ENCODE peak calls at places on chromosomes 1 and 21, in ten cellular contexts. One of them, this sample, is unnamed.

GRCh38 chr21:14480601-14481000 is 65.5 kb downstream of the SAMSN1 start:
- DNase-seq in GM12865: no peak
- DNase-seq in thyroid gland: no peak
- DNase-seq in Calu3: no peak
- DNase-seq in bronchial epithelial cell: peak; percentile 56
- DNase-seq in left lung: no peak
- DNase-seq in thoracic aorta: no peak
- DNase-seq in GM12864: no peak
- DNase-seq in neural crest cell: no peak
- DNase-seq in cardiac fibroblast: peak; percentile 26
- DNase-seq in this sample: no peak

GRCh38 chr1:5858844-5859407 is 133.3 kb downstream of the NPHP4 start:
- DNase-seq in GM12865: no peak
- DNase-seq in thyroid gland: no peak
- DNase-seq in Calu3: no peak
- DNase-seq in bronchial epithelial cell: no peak
- DNase-seq in left lung: no peak
- DNase-seq in thoracic aorta: no peak
- DNase-seq in GM12864: no peak
- DNase-seq in neural crest cell: no peak
- DNase-seq in cardiac fibroblast: no peak
- DNase-seq in this sample: no peak

GRCh38 chr1:113396585-113396984 is 6.3 kb downstream of the MAGI3 start:
- DNase-seq in GM12865: no peak
- DNase-seq in thyroid gland: peak; percentile 17
- DNase-seq in Calu3: peak; percentile 30
- DNase-seq in bronchial epithelial cell: peak; percentile 89
- DNase-seq in left lung: no peak
- DNase-seq in thoracic aorta: no peak
- DNase-seq in GM12864: no peak
- DNase-seq in neural crest cell: no peak
- DNase-seq in cardiac fibroblast: peak; percentile 77
- DNase-seq in this sample: no peak

GRCh38 chr1:53851571-53852282 is 13.6 kb upstream of the NDC1 start:
- DNase-seq in GM12865: no peak
- DNase-seq in thyroid gland: no peak
- DNase-seq in Calu3: no peak
- DNase-seq in bronchial epithelial cell: no peak
- DNase-seq in left lung: no peak
- DNase-seq in thoracic aorta: no peak
- DNase-seq in GM12864: no peak
- DNase-seq in neural crest cell: no peak
- DNase-seq in cardiac fibroblast: no peak
- DNase-seq in this sample: no peak

GRCh38 chr1:3061981-3062615 is 6.9 kb upstream of the PRDM16 start:
- DNase-seq in GM12865: no peak
- DNase-seq in thyroid gland: peak; percentile 59
- DNase-seq in Calu3: no peak
- DNase-seq in bronchial epithelial cell: no peak
- DNase-seq in left lung: peak; percentile 14
- DNase-seq in thoracic aorta: no peak
- DNase-seq in GM12864: no peak
- DNase-seq in neural crest cell: no peak
- DNase-seq in cardiac fibroblast: no peak
- DNase-seq in this sample: peak; percentile 4

GRCh38 chr1:43913051-43913501 is 20.5 kb upstream of the ARTN start:
- DNase-seq in GM12865: no peak
- DNase-seq in thyroid gland: no peak
- DNase-seq in Calu3: no peak
- DNase-seq in bronchial epithelial cell: no peak
- DNase-seq in left lung: peak; percentile 19
- DNase-seq in thoracic aorta: no peak
- DNase-seq in GM12864: no peak
- DNase-seq in neural crest cell: no peak
- DNase-seq in cardiac fibroblast: no peak
- DNase-seq in this sample: no peak

GRCh38 chr21:45209046-45209445 is 78.6 kb downstream of the POFUT2 start:
- DNase-seq in GM12865: no peak
- DNase-seq in thyroid gland: no peak
- DNase-seq in Calu3: no peak
- DNase-seq in bronchial epithelial cell: peak; percentile 13
- DNase-seq in left lung: no peak
- DNase-seq in thoracic aorta: no peak
- DNase-seq in GM12864: no peak
- DNase-seq in neural crest cell: no peak
- DNase-seq in cardiac fibroblast: peak; percentile 80
- DNase-seq in this sample: no peak

GRCh38 chr21:44681861-44682579 is at the start of gene KRTAP12-1:
- DNase-seq in GM12865: no peak
- DNase-seq in thyroid gland: no peak
- DNase-seq in Calu3: no peak
- DNase-seq in bronchial epithelial cell: no peak
- DNase-seq in left lung: no peak
- DNase-seq in thoracic aorta: no peak
- DNase-seq in GM12864: no peak
- DNase-seq in neural crest cell: no peak
- DNase-seq in cardiac fibroblast: no peak
- DNase-seq in this sample: no peak

GRCh38 chr21:34813266-34813886 is 144.6 kb downstream of the CLIC6 start:
- DNase-seq in GM12865: no peak
- DNase-seq in thyroid gland: no peak
- DNase-seq in Calu3: no peak
- DNase-seq in bronchial epithelial cell: peak; percentile 99
- DNase-seq in left lung: no peak
- DNase-seq in thoracic aorta: no peak
- DNase-seq in GM12864: no peak
- DNase-seq in neural crest cell: no peak
- DNase-seq in cardiac fibroblast: peak; percentile 91
- DNase-seq in this sample: no peak

GRCh38 chr1:43705982-43706597 is 1.2 kb upstream of the ST3GAL3 start:
- DNase-seq in GM12865: peak; percentile 32
- DNase-seq in thyroid gland: no peak
- DNase-seq in Calu3: no peak
- DNase-seq in bronchial epithelial cell: peak; percentile 28
- DNase-seq in left lung: no peak
- DNase-seq in thoracic aorta: no peak
- DNase-seq in GM12864: no peak
- DNase-seq in neural crest cell: no peak
- DNase-seq in cardiac fibroblast: peak; percentile 23
- DNase-seq in this sample: no peak

GRCh38 chr1:109877320-109877771 is 33.3 kb upstream of the CSF1 start:
- DNase-seq in GM12865: no peak
- DNase-seq in thyroid gland: peak; percentile 83
- DNase-seq in Calu3: peak; percentile 44
- DNase-seq in bronchial epithelial cell: no peak
- DNase-seq in left lung: peak; percentile 65
- DNase-seq in thoracic aorta: no peak
- DNase-seq in GM12864: no peak
- DNase-seq in neural crest cell: no peak
- DNase-seq in cardiac fibroblast: peak; percentile 92
- DNase-seq in this sample: no peak
- TF ChIP-seq CTCF in GM12865: no peak
- TF ChIP-seq CTCF in thyroid gland: no peak
- TF ChIP-seq CTCF in Calu3: no peak
- TF ChIP-seq CTCF in bronchial epithelial cell: peak; percentile 5
- TF ChIP-seq CTCF in left lung: peak; percentile 13
- TF ChIP-seq CTCF in thoracic aorta: peak; percentile 45
- TF ChIP-seq CTCF in GM12864: no peak
- TF ChIP-seq CTCF in neural crest cell: peak; percentile 36
- TF ChIP-seq CTCF in cardiac fibroblast: peak; percentile 29
- TF ChIP-seq CTCF in this sample: no peak

DNA sequence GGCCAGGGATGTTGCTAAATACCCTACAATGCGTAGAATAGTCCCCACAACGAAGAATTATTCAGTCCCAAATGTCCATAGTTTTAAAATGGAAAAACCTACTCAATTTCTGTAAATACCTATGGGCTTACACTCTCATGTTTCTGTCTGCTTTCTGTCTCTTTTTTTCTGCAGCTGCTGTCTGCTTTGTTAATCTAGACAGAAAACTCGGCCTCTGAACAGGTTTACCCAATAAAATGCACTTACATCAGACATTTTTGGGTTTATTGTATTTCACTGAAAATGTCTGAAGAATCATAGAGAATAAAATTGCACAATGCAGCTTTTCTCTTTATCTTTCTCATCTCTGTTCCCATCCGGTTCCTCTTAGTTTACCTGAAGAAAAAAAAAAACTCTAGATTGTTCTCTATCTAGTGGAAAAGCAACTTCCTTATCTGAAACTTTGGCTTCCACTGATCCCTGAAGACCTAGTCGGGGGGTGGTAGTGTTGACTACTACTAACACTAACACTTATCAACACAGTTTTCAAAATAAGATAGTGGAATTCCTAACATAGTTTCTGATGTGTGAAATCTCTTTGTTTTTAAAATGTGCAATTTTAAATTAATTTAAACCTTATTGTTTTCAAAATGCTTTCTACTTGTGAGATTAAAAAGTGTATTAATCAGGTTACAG is 76.9 kb upstream of the CCDC190 start:
- DNase-seq in GM12865: no peak
- DNase-seq in thyroid gland: no peak
- DNase-seq in Calu3: no peak
- DNase-seq in bronchial epithelial cell: no peak
- DNase-seq in left lung: no peak
- DNase-seq in thoracic aorta: no peak
- DNase-seq in GM12864: no peak
- DNase-seq in neural crest cell: no peak
- DNase-seq in cardiac fibroblast: peak; percentile 13
- DNase-seq in this sample: no peak
- TF ChIP-seq CTCF in GM12865: no peak
- TF ChIP-seq CTCF in thyroid gland: no peak
- TF ChIP-seq CTCF in Calu3: no peak
- TF ChIP-seq CTCF in bronchial epithelial cell: no peak
- TF ChIP-seq CTCF in left lung: no peak
- TF ChIP-seq CTCF in thoracic aorta: no peak
- TF ChIP-seq CTCF in GM12864: no peak
- TF ChIP-seq CTCF in neural crest cell: no peak
- TF ChIP-seq CTCF in cardiac fibroblast: no peak
- TF ChIP-seq CTCF in this sample: no peak

GRCh38 chr1:231315887-231316286 is 21.8 kb downstream of the EXOC8 start:
- DNase-seq in GM12865: peak; percentile 61
- DNase-seq in thyroid gland: no peak
- DNase-seq in Calu3: peak; percentile 49
- DNase-seq in bronchial epithelial cell: no peak
- DNase-seq in left lung: no peak
- DNase-seq in thoracic aorta: no peak
- DNase-seq in GM12864: no peak
- DNase-seq in neural crest cell: no peak
- DNase-seq in cardiac fibroblast: peak; percentile 55
- DNase-seq in this sample: no peak
- TF ChIP-seq CTCF in GM12865: peak; percentile 76
- TF ChIP-seq CTCF in thyroid gland: no peak
- TF ChIP-seq CTCF in Calu3: peak; percentile 54
- TF ChIP-seq CTCF in bronchial epithelial cell: peak; percentile 52
- TF ChIP-seq CTCF in left lung: peak; percentile 46
- TF ChIP-seq CTCF in thoracic aorta: no peak
- TF ChIP-seq CTCF in GM12864: peak; percentile 76
- TF ChIP-seq CTCF in neural crest cell: peak; percentile 48
- TF ChIP-seq CTCF in cardiac fibroblast: peak; percentile 65
- TF ChIP-seq CTCF in this sample: no peak

DNA sequence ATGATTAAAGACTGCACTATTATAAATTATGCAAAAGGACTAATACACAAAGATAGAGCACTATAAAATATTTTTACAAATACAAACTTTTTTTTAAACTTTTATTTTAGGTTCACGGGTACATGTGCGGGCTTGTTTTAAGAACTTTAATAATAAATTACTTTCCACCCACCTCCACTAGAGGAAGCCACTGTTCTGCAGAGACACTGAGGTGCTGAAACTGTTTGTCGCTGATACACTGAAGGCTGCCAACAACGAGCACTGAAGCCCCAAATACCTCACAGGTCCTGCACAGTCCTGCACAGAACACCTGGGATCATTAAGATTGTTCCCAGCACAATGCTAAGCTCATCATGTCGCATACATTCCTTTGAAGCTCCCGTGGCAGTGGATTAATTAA is 19.9 kb downstream of the COA6 start:
- DNase-seq in GM12865: no peak
- DNase-seq in thyroid gland: no peak
- DNase-seq in Calu3: no peak
- DNase-seq in bronchial epithelial cell: no peak
- DNase-seq in left lung: no peak
- DNase-seq in thoracic aorta: no peak
- DNase-seq in GM12864: no peak
- DNase-seq in neural crest cell: no peak
- DNase-seq in cardiac fibroblast: no peak
- DNase-seq in this sample: no peak
- TF ChIP-seq CTCF in GM12865: no peak
- TF ChIP-seq CTCF in thyroid gland: no peak
- TF ChIP-seq CTCF in Calu3: no peak
- TF ChIP-seq CTCF in bronchial epithelial cell: no peak
- TF ChIP-seq CTCF in left lung: no peak
- TF ChIP-seq CTCF in thoracic aorta: no peak
- TF ChIP-seq CTCF in GM12864: peak; percentile 18
- TF ChIP-seq CTCF in neural crest cell: no peak
- TF ChIP-seq CTCF in cardiac fibroblast: no peak
- TF ChIP-seq CTCF in this sample: no peak

GRCh38 chr1:235617808-235618207 is 31.8 kb downstream of the GNG4 start:
- DNase-seq in GM12865: no peak
- DNase-seq in thyroid gland: no peak
- DNase-seq in Calu3: no peak
- DNase-seq in bronchial epithelial cell: peak; percentile 41
- DNase-seq in left lung: no peak
- DNase-seq in thoracic aorta: no peak
- DNase-seq in GM12864: no peak
- DNase-seq in neural crest cell: no peak
- DNase-seq in cardiac fibroblast: peak; percentile 70
- DNase-seq in this sample: no peak
- TF ChIP-seq CTCF in GM12865: no peak
- TF ChIP-seq CTCF in thyroid gland: no peak
- TF ChIP-seq CTCF in Calu3: no peak
- TF ChIP-seq CTCF in bronchial epithelial cell: peak; percentile 15
- TF ChIP-seq CTCF in left lung: no peak
- TF ChIP-seq CTCF in thoracic aorta: no peak
- TF ChIP-seq CTCF in GM12864: no peak
- TF ChIP-seq CTCF in neural crest cell: peak; percentile 54
- TF ChIP-seq CTCF in cardiac fibroblast: peak; percentile 59
- TF ChIP-seq CTCF in this sample: no peak